ENCODE peak calls at places on chromosomes 5 and 9, in seven cellular contexts. V is ACHN; A is NCI-H510A treated with DMSO at 0.1 percent for 48 hours; Z is heart right ventricle; T is stimulated activated naive CD8-positive, alpha-beta T cell treated with anti-CD3 and anti-CD28 coated beads, Interleukin-15, Interleukin-2, amounts not matched to agents 100 U/mL and 50 U/mL, for 24 hours; Q is Jurkat, Clone E6-1; C is AG09309. D is an unnamed sample.
A peak's percentile ranks its signal among the peaks of the same experiment; 100 is the strongest.

GRCh38 chr5:171648279-171648774 is 137.3 kb upstream of the SMIM23 start:
- DNase-seq in C (no peak), T (no peak), A (no peak), Q (no peak), V (no peak), Z (no peak), D (no peak)

GRCh38 chr5:100904259-100904822 is 1.3 kb upstream of the ST8SIA4 start:
- DNase-seq in T (peak; percentile 64), Q (peak; percentile 81), C (no peak), V (no peak), Z (peak; percentile 17), A (peak; percentile 40), D (no peak)

GRCh38 chr5:83914199-83914598 is 193.5 kb upstream of the HAPLN1 start:
- DNase-seq in T (no peak), A (no peak), C (no peak), Z (no peak), Q (no peak), V (no peak), D (no peak)

GRCh38 chr5:5192681-5193080 is 52.6 kb downstream of the ADAMTS16 start:
- DNase-seq in C (no peak), T (no peak), Z (no peak), Q (no peak), A (no peak), V (no peak), D (no peak)

GRCh38 chr5:132473019-132473531 is 17.5 kb downstream of the IRF1 start:
- DNase-seq in C (no peak), V (no peak), Q (peak; percentile 97), Z (no peak), A (no peak), T (peak; percentile 78), D (no peak)

GRCh38 chr5:172172912-172173591 is 15.0 kb downstream of the STK10 start:
- DNase-seq in Z (peak; percentile 56), V (no peak), C (no peak), Q (no peak), A (no peak), T (no peak), D (no peak)

GRCh38 chr9:96514825-96515218 is 64.9 kb downstream of the HABP4 start:
- DNase-seq in Q (no peak), T (no peak), V (no peak), Z (no peak), C (no peak), A (no peak), D (no peak)

GRCh38 chr5:140827704-140828401 is at the start of gene PCDHA6:
- DNase-seq in T (no peak), V (no peak), C (no peak), Z (no peak), A (no peak), Q (no peak), D (no peak)

GRCh38 chr5:65142511-65143011 is 339.2 kb downstream of the ADAMTS6 start:
- DNase-seq in V (peak; percentile 24), Z (no peak), A (no peak), T (no peak), Q (no peak), C (no peak), D (no peak)

GRCh38 chr9:124559871-124560270 is 52.7 kb upstream of the NR5A1 start:
- DNase-seq in A (peak; percentile 38), V (no peak), Q (no peak), Z (no peak), C (no peak), T (no peak), D (no peak)

GRCh38 chr9:116901260-116901659 is 214.2 kb downstream of the TRIM32 start:
- DNase-seq in V (no peak), Z (no peak), Q (no peak), A (no peak), C (no peak), T (no peak), D (no peak)

GRCh38 chr9:95230046-95230445 is 87.5 kb downstream of the FANCC start:
- DNase-seq in A (no peak), Q (no peak), V (no peak), C (no peak), T (no peak), Z (no peak), D (no peak)

GRCh38 chr5:177303925-177304391 is 359 bp downstream of the PRELID1 start:
- DNase-seq in A (no peak), V (no peak), Q (no peak), C (no peak), T (no peak), Z (no peak), D (no peak)

GRCh38 chr5:149408252-149409099 is 29.4 kb upstream of the IL17B start:
- DNase-seq in Q (no peak), C (no peak), Z (no peak), A (no peak), V (no peak), T (no peak), D (no peak)

GRCh38 chr5:132767150-132767549 is 9.9 kb downstream of the SEPTIN8 start:
- DNase-seq in Q (no peak), V (no peak), C (no peak), A (no peak), T (no peak), Z (no peak), D (no peak)

GRCh38 chr9:86865957-86866356 is 81.3 kb downstream of the GAS1 start:
- DNase-seq in V (no peak), C (no peak), T (no peak), Q (no peak), A (no peak), Z (no peak), D (no peak)

GRCh38 chr9:84843175-84843824 is 173.8 kb downstream of the NTRK2 start:
- DNase-seq in Z (no peak), T (no peak), Q (no peak), C (no peak), A (no peak), V (no peak), D (no peak)

GRCh38 chr9:4061717-4062116 is 238.2 kb downstream of the GLIS3 start:
- DNase-seq in Z (no peak), V (no peak), Q (no peak), T (no peak), C (no peak), A (no peak), D (no peak)

GRCh38 chr5:15707631-15708030 is 207.7 kb downstream of the FBXL7 start:
- DNase-seq in V (no peak), Z (no peak), A (no peak), C (no peak), T (no peak), Q (no peak), D (no peak)